ENCODE peak calls at places on chromosomes 4 and X, in six cellular contexts. Z, N, C, L, M and P are unnamed samples.

GRCh38 chrX:68571292-68572256 is 72.7 kb downstream of the YIPF6 start:
- DNase-seq in Z (no peak), N (no peak), C (no peak), L (no peak), M (no peak), P (no peak)

GRCh38 chr4:140742838-140743193 is 13.4 kb downstream of the TBC1D9 start:
- DNase-seq in Z (no peak), N (no peak), C (no peak), L (no peak), M (no peak), P (no peak)

GRCh38 chr4:6885953-6886557 is 23.6 kb upstream of the TBC1D14 start:
- DNase-seq in Z (peak; percentile 82), N (no peak), C (no peak), L (no peak), M (peak; percentile 49), P (no peak)

GRCh38 chr4:75248770-75249467 is 265.3 kb downstream of the RCHY1 start:
- DNase-seq in Z (no peak), N (no peak), C (no peak), L (no peak), M (no peak), P (no peak)

GRCh38 chr4:123984881-123985280 is 588.3 kb downstream of the SPRY1 start:
- DNase-seq in Z (peak; percentile 67), N (peak; percentile 10), C (no peak), L (no peak), M (no peak), P (no peak)

GRCh38 chrX:50812995-50813842 is 775 bp downstream of the SHROOM4 start:
- DNase-seq in Z (peak; percentile 69), N (peak; percentile 25), C (no peak), L (peak; percentile 59), M (peak; percentile 27), P (no peak)

GRCh38 chr4:145888393-145888792 is 50.2 kb downstream of the ZNF827 start:
- DNase-seq in Z (no peak), N (no peak), C (no peak), L (no peak), M (no peak), P (no peak)

GRCh38 chr4:41882622-41883347 is 52.4 kb upstream of the TMEM33 start:
- DNase-seq in Z (no peak), N (no peak), C (no peak), L (no peak), M (peak; percentile 42), P (no peak)

GRCh38 chr4:22857411-22857810 is 164.7 kb downstream of the GBA3 start:
- DNase-seq in Z (no peak), N (no peak), C (no peak), L (no peak), M (no peak), P (no peak)

GRCh38 chr4:101969965-101970364 is 179.4 kb downstream of the BANK1 start:
- DNase-seq in Z (no peak), N (no peak), C (no peak), L (no peak), M (no peak), P (no peak)

GRCh38 chr4:78057135-78057599 is at the start of gene FRAS1:
- DNase-seq in Z (peak; percentile 68), N (peak; percentile 18), C (no peak), L (peak; percentile 63), M (no peak), P (no peak)

GRCh38 chrX:47683171-47684145 is 24.5 kb upstream of the UXT start:
- DNase-seq in Z (no peak), N (no peak), C (no peak), L (no peak), M (no peak), P (no peak)
- TF ChIP-seq EP300 in Z (no peak), N (no peak), C (no peak), L (no peak), M (no peak), P (no peak)

GRCh38 chr4:139301821-139302611 is at the start of gene NDUFC1:
- DNase-seq in Z (peak; percentile 77), N (peak; percentile 65), C (no peak), L (peak; percentile 79), M (peak; percentile 54), P (no peak)

GRCh38 chr4:139299536-139299935 is 1.8 kb upstream of the NAA15 start:
- DNase-seq in Z (no peak), N (no peak), C (no peak), L (no peak), M (no peak), P (no peak)

GRCh38 chr4:139304920-139305319 is 2.6 kb upstream of the NDUFC1 start:
- DNase-seq in Z (no peak), N (no peak), C (no peak), L (no peak), M (no peak), P (no peak)

GRCh38 chr4:139300431-139301142 is 718 bp upstream of the NAA15 start:
- DNase-seq in Z (no peak), N (peak; percentile 38), C (no peak), L (no peak), M (no peak), P (no peak)

DNA sequence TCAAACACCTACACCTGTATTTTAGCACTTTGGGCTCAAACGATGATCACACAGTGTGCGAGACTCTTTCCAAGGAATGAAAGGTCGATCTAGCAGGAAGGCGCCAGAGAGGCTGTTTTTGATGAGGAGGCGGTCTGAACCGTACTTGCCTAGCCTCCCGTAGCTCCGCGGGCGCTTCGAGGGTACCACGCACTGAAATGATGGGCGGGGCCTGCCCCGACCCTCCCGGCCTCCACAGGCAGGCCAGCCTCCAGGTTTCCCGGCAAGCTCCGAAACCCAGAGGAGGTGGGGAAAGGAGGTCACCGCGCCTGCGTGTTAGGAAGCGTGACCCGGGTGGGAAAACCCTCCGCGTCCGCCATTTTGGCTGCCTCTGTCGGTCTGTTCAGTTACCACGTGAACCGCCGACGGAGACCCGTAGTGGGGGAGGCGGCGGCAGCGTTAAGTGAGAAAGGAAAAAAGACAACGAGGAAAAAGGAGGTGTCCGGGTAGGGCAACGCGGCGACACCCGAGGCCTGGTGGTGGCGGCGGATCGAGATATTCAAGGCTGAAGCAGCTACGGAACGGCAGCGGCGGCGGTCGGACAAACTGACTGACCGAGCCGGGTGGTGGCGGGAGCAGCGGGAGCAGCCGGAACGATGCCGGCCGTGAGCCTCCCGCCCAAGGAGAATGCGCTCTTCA is at the start of gene NAA15:
- DNase-seq in Z (peak; percentile 99), N (peak; percentile 98), C (peak; percentile 95), L (peak; percentile 99), M (peak; percentile 98), P (peak; percentile 99)
- H3K4me1 ChIP-seq in Z (peaks cover 31% of the 10 kb centered on the region), N (peaks cover 18% of the 10 kb centered on the region), C (no peaks in the 10 kb centered on the region), L (peaks cover 36% of the 10 kb centered on the region), M (peaks cover 11% of the 10 kb centered on the region), P (peaks cover 67% of the 10 kb centered on the region)

DNA sequence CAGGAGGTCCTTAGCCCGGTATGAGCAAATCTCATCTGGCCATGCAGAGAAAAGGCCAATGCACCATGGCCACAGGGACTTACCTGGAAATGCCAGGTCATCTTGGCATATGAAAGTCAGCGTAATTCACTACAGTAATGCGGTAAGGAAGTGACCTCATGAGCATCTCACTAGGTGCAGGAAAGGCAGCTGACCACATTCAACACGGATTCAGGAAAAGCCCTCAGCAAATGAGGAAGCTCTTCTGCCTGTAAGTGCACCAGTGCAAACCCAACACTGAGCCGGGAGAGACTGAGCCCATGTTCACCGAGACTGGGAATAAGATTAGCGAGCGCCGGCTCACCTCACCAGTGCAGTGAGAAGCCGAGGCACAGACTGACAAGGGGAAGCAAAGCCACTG is 23.7 kb downstream of the LRPAP1 start:
- DNase-seq in Z (no peak), N (no peak), C (no peak), L (no peak), M (no peak), P (no peak)
- TF ChIP-seq POLR2AphosphoS5 in Z (no peak), N (no peak), C (no peak), L (no peak), M (no peak), P (no peak)

GRCh38 chr4:52032005-52032404 is 6.1 kb downstream of the SGCB start:
- DNase-seq in Z (no peak), N (no peak), C (no peak), L (no peak), M (no peak), P (no peak)

DNA sequence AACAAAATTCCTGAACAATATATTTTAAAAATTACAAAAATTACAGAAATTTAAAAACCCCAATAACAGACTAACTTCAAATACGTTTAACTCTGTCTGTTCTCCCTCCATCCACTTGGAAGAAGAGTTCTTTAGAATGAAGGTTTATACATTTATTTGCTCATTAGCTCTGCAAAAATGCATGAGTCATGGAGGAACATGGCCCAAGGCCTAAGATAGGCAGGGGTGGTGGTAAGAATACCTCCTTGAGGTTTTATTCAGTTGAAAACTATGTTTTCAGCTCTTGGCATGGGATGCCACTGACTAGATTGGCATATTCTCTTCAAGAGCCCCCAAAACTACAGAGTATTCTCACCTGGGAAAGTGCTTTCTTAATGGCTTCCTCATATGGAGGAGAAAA is 8.8 kb upstream of the LRRC66 start:
- DNase-seq in Z (no peak), N (no peak), C (no peak), L (no peak), M (no peak), P (no peak)
- TF ChIP-seq EP300 in Z (no peak), N (no peak), C (no peak), L (no peak), M (no peak), P (no peak)

GRCh38 chr4:26287748-26288147 is 33.1 kb upstream of the RBPJ start:
- DNase-seq in Z (no peak), N (no peak), C (no peak), L (no peak), M (no peak), P (no peak)

GRCh38 chr4:26290276-26290675 is 30.5 kb upstream of the RBPJ start:
- DNase-seq in Z (no peak), N (no peak), C (no peak), L (no peak), M (no peak), P (no peak)

GRCh38 chr4:26285272-26285671 is 35.5 kb upstream of the RBPJ start:
- DNase-seq in Z (no peak), N (no peak), C (no peak), L (no peak), M (no peak), P (no peak)

GRCh38 chr4:26288308-26288982 is 32.4 kb upstream of the RBPJ start:
- DNase-seq in Z (no peak), N (no peak), C (no peak), L (no peak), M (no peak), P (no peak)

DNA sequence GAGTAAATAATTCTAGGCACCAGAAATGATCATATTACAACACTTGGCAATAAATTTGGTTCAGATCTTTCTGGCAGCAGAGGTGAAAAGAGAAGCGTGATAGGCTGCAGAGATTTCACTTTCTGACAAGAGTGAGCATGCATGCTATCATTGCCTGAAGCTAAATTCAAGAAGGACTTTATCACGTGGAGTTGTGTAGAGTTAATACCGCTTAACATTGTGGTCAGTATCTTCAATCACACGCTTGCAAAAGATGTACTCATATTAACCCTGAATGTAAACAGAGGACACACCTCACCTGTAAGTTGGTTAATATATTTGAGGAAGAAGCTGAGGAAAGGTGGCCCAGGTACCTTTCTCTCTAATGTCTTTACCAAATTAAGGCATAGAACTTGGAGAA is 31.4 kb upstream of the RBPJ start:
- DNase-seq in Z (no peak), N (no peak), C (no peak), L (no peak), M (no peak), P (no peak)
- H3K4me1 ChIP-seq in Z (no peaks in the 10 kb centered on the region), N (no peaks in the 10 kb centered on the region), C (no peaks in the 10 kb centered on the region), L (peaks cover 16% of the 10 kb centered on the region), M (no peaks in the 10 kb centered on the region), P (no peaks in the 10 kb centered on the region)

GRCh38 chrX:153381684-153382532 is 19.2 kb downstream of the PNMA6E start:
- DNase-seq in Z (no peak), N (no peak), C (no peak), L (no peak), M (no peak), P (no peak)
- TF ChIP-seq POLR2AphosphoS5 in Z (no peak), N (no peak), C (no peak), L (no peak), M (no peak), P (no peak)